ENCODE peak calls at places on chromosomes 7 and 10, in four cellular contexts. H, K, R and D are unnamed samples.

GRCh38 chr7:29878081-29878688 is 71.9 kb downstream of the WIPF3 start:
- DNase-seq in H (peak), K (no peak), R (no peak), D (peak)

GRCh38 chr10:22657566-22658190 is 56.7 kb downstream of the PIP4K2A start:
- DNase-seq in H (no peak), K (no peak), R (no peak), D (no peak)

GRCh38 chr10:30984563-30985328 is 46.9 kb downstream of the ZNF438 start:
- DNase-seq in H (no peak), K (no peak), R (no peak), D (no peak)

GRCh38 chr7:66443946-66444345 is 184.7 kb upstream of the KCTD7 start:
- DNase-seq in H (no peak), K (no peak), R (no peak), D (no peak)

GRCh38 chr7:27143022-27143949 is at the start of gene HOXA5:
- DNase-seq in H (no peak), K (no peak), R (peak), D (no peak)

GRCh38 chr10:65754112-65754511 is 1171.7 kb upstream of the LRRTM3 start:
- DNase-seq in H (no peak), K (no peak), R (no peak), D (no peak)

GRCh38 chr10:15329437-15329836 is 41.7 kb downstream of the FAM171A1 start:
- DNase-seq in H (no peak), K (no peak), R (no peak), D (no peak)

GRCh38 chr10:75201793-75202307 is 8.7 kb upstream of the VDAC2 start:
- DNase-seq in H (no peak), K (no peak), R (no peak), D (no peak)

GRCh38 chr10:110273474-110273873 is 31.2 kb downstream of the SMNDC1 start:
- DNase-seq in H (peak), K (no peak), R (peak), D (peak)

GRCh38 chr10:26481914-26482550 is 43.9 kb downstream of the APBB1IP start:
- DNase-seq in H (no peak), K (peak), R (no peak), D (no peak)

GRCh38 chr10:14736600-14737081 is 38.1 kb downstream of the FAM107B start:
- DNase-seq in H (peak), K (no peak), R (peak), D (no peak)

GRCh38 chr10:2936816-2937215 is 130.5 kb upstream of the PFKP start:
- DNase-seq in H (no peak), K (no peak), R (no peak), D (no peak)

GRCh38 chr10:35758086-35758485 is 116.0 kb upstream of the FZD8 start:
- DNase-seq in H (no peak), K (no peak), R (peak), D (no peak)

GRCh38 chr10:116787018-116787674 is 44.8 kb upstream of the HSPA12A start:
- DNase-seq in H (no peak), K (no peak), R (no peak), D (no peak)

GRCh38 chr10:75099952-75100763 is 11.3 kb upstream of the SAMD8 start:
- DNase-seq in H (peak), K (peak), R (peak), D (no peak)

GRCh38 chr7:38594931-38595330 is 36.2 kb downstream of the AMPH start:
- DNase-seq in H (no peak), K (no peak), R (no peak), D (no peak)

GRCh38 chr10:62081322-62081945 is 179.9 kb downstream of the ARID5B start:
- DNase-seq in H (peak), K (no peak), R (no peak), D (no peak)

GRCh38 chr7:4143511-4144160 is 538.5 kb upstream of the FOXK1 start:
- DNase-seq in H (no peak), K (no peak), R (no peak), D (no peak)

GRCh38 chr10:48343871-48344598 is 37.6 kb downstream of the MAPK8 start:
- DNase-seq in H (peak), K (no peak), R (no peak), D (no peak)

GRCh38 chr7:151137076-151137611 is 30.4 kb downstream of the GBX1 start:
- DNase-seq in H (no peak), K (no peak), R (peak), D (no peak)

GRCh38 chr7:157177997-157178396 is 39.3 kb downstream of the UBE3C start:
- DNase-seq in H (no peak), K (no peak), R (no peak), D (no peak)

GRCh38 chr10:124124123-124124768 is 30.8 kb upstream of the CHST15 start:
- DNase-seq in H (no peak), K (no peak), R (no peak), D (no peak)

GRCh38 chr7:136637826-136638225 is 230.6 kb upstream of the CHRM2 start:
- DNase-seq in H (no peak), K (no peak), R (no peak), D (no peak)

GRCh38 chr7:101258243-101258731 is 13.4 kb upstream of the FIS1 start:
- DNase-seq in H (peak), K (no peak), R (no peak), D (no peak)

GRCh38 chr10:16724509-16724908 is 92.7 kb downstream of the RSU1 start:
- DNase-seq in H (no peak), K (no peak), R (no peak), D (no peak)

GRCh38 chr7:27031289-27032172 is 64.3 kb downstream of the HOXA1 start:
- DNase-seq in H (no peak), K (no peak), R (no peak), D (peak)

GRCh38 chr10:118513174-118513573 is 82.3 kb downstream of the PRLHR start:
- DNase-seq in H (no peak), K (no peak), R (no peak), D (no peak)

GRCh38 chr7:21448974-21449373 is 21.1 kb downstream of the SP4 start:
- DNase-seq in H (no peak), K (no peak), R (no peak), D (no peak)

GRCh38 chr7:128829391-128830166 is 627 bp upstream of the FLNC start:
- DNase-seq in H (no peak), K (no peak), R (peak), D (no peak)

GRCh38 chr7:157565981-157566630 is 229.3 kb downstream of the DNAJB6 start:
- DNase-seq in H (no peak), K (no peak), R (no peak), D (no peak)

GRCh38 chr7:50332241-50333176 is 28.0 kb downstream of the IKZF1 start:
- DNase-seq in H (no peak), K (no peak), R (no peak), D (no peak)

GRCh38 chr7:133433165-133433812 is 180.4 kb downstream of the EXOC4 start:
- DNase-seq in H (no peak), K (no peak), R (no peak), D (no peak)

GRCh38 chr7:146937836-146938235 is 821.2 kb downstream of the CNTNAP2 start:
- DNase-seq in H (no peak), K (no peak), R (no peak), D (no peak)

GRCh38 chr7:150898475-150899011 is 46.2 kb downstream of the AOC1 start:
- DNase-seq in H (peak), K (peak), R (peak), D (peak)

GRCh38 chr7:43164757-43165156 is 52.3 kb downstream of the HECW1 start:
- DNase-seq in H (no peak), K (no peak), R (no peak), D (peak)